ENCODE peak calls at places on chromosome 1, in four cellular contexts. P is HCT116, S is K562, X is HepG2. L is an unnamed sample.
A peak's percentile ranks its signal among the peaks of the same experiment; 100 is the strongest.

GRCh38 chr1:247845693-247846017 is 4.0 kb upstream of the OR11L1 start:
- DNase-seq in X (no peak), P (no peak), S (no peak), L (no peak)

GRCh38 chr1:98278055-98278454 is 357.2 kb upstream of the DPYD start:
- DNase-seq in P (no peak), X (no peak), S (no peak), L (no peak)

GRCh38 chr1:52769346-52770033 is 43.2 kb downstream of the ZYG11B start:
- DNase-seq in X (no peak), P (no peak), S (no peak), L (no peak)

GRCh38 chr1:2466834-2467554 is 9.1 kb upstream of the PLCH2 start:
- DNase-seq in X (no peak), P (no peak), S (peak; percentile 86), L (no peak)

GRCh38 chr1:178341218-178341956 is 155.4 kb downstream of the CLEC20A start:
- DNase-seq in P (peak; percentile 68), S (no peak), X (no peak), L (no peak)

GRCh38 chr1:109792056-109792831 is 28.5 kb upstream of the EPS8L3 start:
- DNase-seq in P (no peak), S (peak; percentile 78), X (peak; percentile 75), L (no peak)

GRCh38 chr1:183105449-183105848 is 80.6 kb upstream of the LAMC2 start:
- DNase-seq in P (no peak), S (no peak), X (no peak), L (no peak)

GRCh38 chr1:98059616-98060015 is 138.8 kb upstream of the DPYD start:
- DNase-seq in S (no peak), X (no peak), P (no peak), L (no peak)

GRCh38 chr1:29515188-29515955 is 279.1 kb downstream of the PTPRU start:
- DNase-seq in S (no peak), X (no peak), P (no peak), L (no peak)

GRCh38 chr1:67130673-67131072 is 4.1 kb downstream of the C1orf141 start:
- DNase-seq in P (no peak), X (no peak), S (no peak), L (no peak)

GRCh38 chr1:10870493-10871096 is 74.1 kb upstream of the CASZ1 start:
- DNase-seq in X (no peak), S (no peak), P (no peak), L (no peak)

GRCh38 chr1:234782057-234782800 is 172.3 kb upstream of the IRF2BP2 start:
- DNase-seq in S (no peak), X (no peak), P (no peak), L (no peak)

GRCh38 chr1:16420719-16421118 is 16.5 kb downstream of the SPATA21 start:
- DNase-seq in S (no peak), X (no peak), P (no peak), L (no peak)

GRCh38 chr1:180151508-180151907 is 3.2 kb upstream of the QSOX1 start:
- DNase-seq in P (no peak), X (no peak), S (no peak), L (peak; percentile 67)

GRCh38 chr1:190478193-190479007 is 736 bp upstream of the BRINP3 start:
- DNase-seq in X (no peak), P (peak; percentile 48), S (no peak), L (no peak)

GRCh38 chr1:168583571-168583970 is 7.2 kb downstream of the XCL1 start:
- DNase-seq in X (no peak), S (no peak), P (no peak), L (no peak)

GRCh38 chr1:5978452-5978851 is 13.8 kb downstream of the NPHP4 start:
- DNase-seq in S (no peak), X (no peak), P (no peak), L (no peak)

GRCh38 chr1:67540025-67540732 is 110.0 kb upstream of the SERBP1 start:
- DNase-seq in P (no peak), X (no peak), S (no peak), L (no peak)

GRCh38 chr1:234607091-234608025 is 2.6 kb downstream of the IRF2BP2 start:
- DNase-seq in P (no peak), X (peak; percentile 64), S (peak; percentile 46), L (no peak)

GRCh38 chr1:70083519-70083918 is 121.9 kb downstream of the LRRC40 start:
- DNase-seq in X (no peak), S (no peak), P (no peak), L (no peak)

GRCh38 chr1:208105756-208106155 is 138.4 kb downstream of the PLXNA2 start:
- DNase-seq in P (no peak), X (no peak), S (no peak), L (no peak)
- H3K4me1 ChIP-seq in P (no peaks in the 10 kb centered on the region), X (peaks cover 47% of the 10 kb centered on the region), S (no peaks in the 10 kb centered on the region), L (no peaks in the 10 kb centered on the region)

DNA sequence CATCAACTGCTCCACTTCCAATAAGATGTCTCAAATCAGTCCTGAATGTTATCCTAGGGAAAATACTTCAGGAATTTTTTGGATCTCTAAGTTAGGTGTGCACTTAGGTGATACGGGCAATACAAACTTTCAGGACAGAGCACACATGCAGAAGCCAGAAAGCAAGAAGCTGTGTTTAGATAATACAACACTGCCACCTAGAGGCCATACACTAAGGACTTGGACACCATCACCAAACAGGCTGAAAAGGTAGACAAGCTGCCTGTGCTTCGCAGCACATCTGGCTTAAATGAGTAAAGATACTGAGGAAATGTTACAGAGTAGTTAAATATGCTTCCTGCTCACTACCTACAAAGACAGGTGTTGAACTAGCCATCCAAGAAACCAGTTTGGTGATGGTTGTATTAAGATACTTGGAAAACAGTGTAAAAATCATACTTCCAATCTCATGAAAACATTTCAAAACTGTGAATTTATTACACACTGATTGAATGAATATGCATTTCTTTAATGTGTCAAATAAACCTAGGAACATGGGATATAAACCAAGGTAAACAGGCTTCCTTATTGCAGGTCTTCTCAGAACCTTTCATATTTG is 24.2 kb downstream of the RRAGC start:
- DNase-seq in P (peak; percentile 81), S (peak; percentile 71), X (peak; percentile 83), L (peak; percentile 72)
- TF ChIP-seq TCF7L2 in P (no peak), S (no peak), X (no peak), L (no peak)

DNA sequence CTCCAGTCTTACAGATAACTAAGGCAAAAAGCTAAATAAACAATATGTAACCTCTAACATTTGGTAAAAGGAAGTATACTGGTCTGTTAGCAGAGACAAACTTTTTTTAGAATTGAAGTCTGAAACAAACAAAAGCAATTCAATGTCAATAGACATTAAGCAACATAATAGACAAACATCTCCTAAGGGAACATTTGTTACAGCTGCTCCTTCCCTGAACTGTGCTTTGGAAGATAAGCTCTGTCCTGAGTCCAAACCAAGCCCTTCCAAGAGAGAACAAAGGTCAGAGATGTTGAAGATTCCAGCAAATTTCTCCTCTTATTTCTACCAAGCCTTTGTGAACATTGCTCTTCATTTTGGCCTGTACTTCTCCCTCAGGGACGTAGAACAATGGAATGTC is 25.3 kb downstream of the FMO2 start:
- DNase-seq in X (no peak), P (no peak), S (no peak), L (no peak)
- TF ChIP-seq POLR2AphosphoS5 in X (no peak), P (no peak), S (no peak), L (no peak)

GRCh38 chr1:58764294-58764978 is 19.4 kb downstream of the JUN start:
- DNase-seq in S (no peak), X (no peak), P (no peak), L (no peak)
- H3K4me1 ChIP-seq in S (no peaks in the 10 kb centered on the region), X (peaks cover 56% of the 10 kb centered on the region), P (no peaks in the 10 kb centered on the region), L (no peaks in the 10 kb centered on the region)

DNA sequence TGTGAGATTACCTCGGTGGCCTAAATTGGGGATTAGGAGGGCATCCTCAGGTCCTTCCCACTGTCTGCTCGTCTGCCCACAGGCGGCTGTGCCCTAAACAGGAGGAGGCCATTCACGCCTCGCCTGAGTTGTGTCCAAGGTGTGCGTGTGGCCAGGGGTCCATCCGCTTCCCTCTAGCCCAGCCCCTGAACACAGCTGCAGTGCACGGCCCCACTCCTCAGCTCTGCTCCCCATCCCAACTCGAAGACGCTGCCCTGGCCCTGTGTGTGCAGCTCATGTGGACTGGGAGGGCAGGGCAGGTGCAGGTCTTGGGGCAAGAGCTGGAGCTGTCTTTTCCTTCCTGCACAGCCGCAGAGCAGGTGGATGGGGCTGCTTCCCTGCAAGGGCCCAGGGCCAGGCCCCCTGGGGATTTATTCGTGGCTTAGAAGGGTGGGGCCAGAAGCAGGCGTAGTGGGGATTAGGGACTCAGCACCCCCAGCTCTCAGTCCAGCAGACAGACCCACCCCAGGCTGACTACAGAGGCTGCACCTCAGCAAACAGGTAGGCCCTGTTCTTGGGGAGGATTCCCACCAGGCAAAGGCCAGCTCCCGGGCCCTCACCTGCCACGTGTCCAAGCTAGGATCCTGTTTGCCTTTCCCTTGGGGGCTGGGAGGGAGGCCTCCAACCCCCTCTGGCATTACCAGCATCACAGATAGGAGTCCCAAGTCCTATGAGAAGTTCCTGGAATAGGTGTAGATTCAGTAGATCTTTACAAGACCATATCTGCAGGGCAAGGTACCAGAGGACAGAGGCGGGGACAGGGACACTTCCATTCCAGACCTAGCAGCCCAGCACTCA is 4.4 kb downstream of the GUK1 start:
- DNase-seq in P (no peak), S (peak; percentile 60), X (no peak), L (no peak)
- TF ChIP-seq TCF7L2 in P (no peak), S (no peak), X (no peak), L (no peak)

GRCh38 chr1:8016244-8017241 is 9.6 kb downstream of the ERRFI1 start:
- DNase-seq in X (no peak), S (peak; percentile 25), P (no peak), L (no peak)

GRCh38 chr1:8018492-8019228 is 7.4 kb downstream of the ERRFI1 start:
- DNase-seq in X (no peak), P (no peak), S (no peak), L (no peak)

GRCh38 chr1:8019229-8019620 is 6.9 kb downstream of the ERRFI1 start:
- DNase-seq in P (no peak), S (no peak), X (no peak), L (no peak)

GRCh38 chr1:8015809-8016165 is 10.3 kb downstream of the ERRFI1 start:
- DNase-seq in P (no peak), S (no peak), X (no peak), L (no peak)

GRCh38 chr1:8017495-8018310 is 8.4 kb downstream of the ERRFI1 start:
- DNase-seq in S (no peak), X (peak; percentile 85), P (no peak), L (no peak)
- TF ChIP-seq POLR2AphosphoS5 in S (no peak), X (no peak), P (peak; percentile 81), L (peak; percentile 70)

GRCh38 chr1:14826731-14827326 is 228.3 kb downstream of the KAZN start:
- DNase-seq in P (no peak), S (no peak), X (no peak), L (no peak)

GRCh38 chr1:14827870-14828269 is 229.4 kb downstream of the KAZN start:
- DNase-seq in P (no peak), X (no peak), S (no peak), L (no peak)

GRCh38 chr1:14824314-14824915 is 225.9 kb downstream of the KAZN start:
- DNase-seq in X (no peak), P (no peak), S (no peak), L (no peak)

GRCh38 chr1:14825396-14825795 is 226.9 kb downstream of the KAZN start:
- DNase-seq in S (no peak), X (no peak), P (no peak), L (no peak)

DNA sequence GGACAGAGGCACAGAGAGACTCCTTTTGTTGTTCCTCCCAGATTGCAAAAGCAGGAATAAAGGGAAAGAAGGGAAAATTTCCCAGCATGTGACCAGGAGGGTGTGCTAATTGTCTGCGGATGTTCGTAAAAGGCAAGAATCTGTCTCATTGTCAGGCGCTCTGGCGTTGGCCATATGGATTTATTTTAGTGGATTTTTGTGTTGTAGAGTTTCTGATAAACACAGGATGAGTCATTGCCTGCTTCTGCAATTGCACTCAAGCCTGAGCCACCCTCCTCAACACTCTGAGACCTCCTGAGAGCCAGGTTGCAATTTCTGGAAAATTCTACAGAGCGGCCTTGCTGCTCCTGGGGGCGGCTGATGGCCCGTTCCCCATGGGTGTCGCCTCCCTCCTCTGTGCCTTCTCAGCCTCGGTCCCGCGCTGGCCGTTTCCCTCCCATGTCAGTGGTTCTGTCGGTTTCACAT is 227.7 kb downstream of the KAZN start:
- DNase-seq in S (no peak), X (no peak), P (no peak), L (no peak)
- H3K4me1 ChIP-seq in S (peaks cover 9% of the 10 kb centered on the region), X (no peaks in the 10 kb centered on the region), P (no peaks in the 10 kb centered on the region), L (no peaks in the 10 kb centered on the region)

L was measured in Panc1.